ENCODE peak calls at places on chromosome 19, in seven cellular contexts. One of them, this sample, is unnamed.

GRCh38 chr19:54115071-54116063 is at the start of the genes PRPF31 and TFPT:
- DNase-seq in PC-3: peak
- DNase-seq in HCT116: peak
- DNase-seq in OCI-LY7: peak
- DNase-seq in neural progenitor cell: peak
- DNase-seq in GM23248: peak
- DNase-seq in MM.1S: peak
- DNase-seq in this sample: peak

GRCh38 chr19:10431943-10432735 is 11.8 kb downstream of the PDE4A start:
- DNase-seq in PC-3: peak
- DNase-seq in HCT116: no peak
- DNase-seq in OCI-LY7: no peak
- DNase-seq in neural progenitor cell: peak
- DNase-seq in GM23248: peak
- DNase-seq in MM.1S: no peak
- DNase-seq in this sample: peak

GRCh38 chr19:4722671-4723464 is 774 bp downstream of the DPP9 start:
- DNase-seq in PC-3: peak
- DNase-seq in HCT116: no peak
- DNase-seq in OCI-LY7: peak
- DNase-seq in neural progenitor cell: peak
- DNase-seq in GM23248: peak
- DNase-seq in MM.1S: peak
- DNase-seq in this sample: peak

GRCh38 chr19:15426485-15427349 is 7.9 kb upstream of the AKAP8L start:
- DNase-seq in PC-3: no peak
- DNase-seq in HCT116: no peak
- DNase-seq in OCI-LY7: no peak
- DNase-seq in neural progenitor cell: no peak
- DNase-seq in GM23248: no peak
- DNase-seq in MM.1S: no peak
- DNase-seq in this sample: no peak

GRCh38 chr19:15340086-15340485 is 7.7 kb upstream of the BRD4 start:
- DNase-seq in PC-3: no peak
- DNase-seq in HCT116: no peak
- DNase-seq in OCI-LY7: no peak
- DNase-seq in neural progenitor cell: no peak
- DNase-seq in GM23248: no peak
- DNase-seq in MM.1S: no peak
- DNase-seq in this sample: no peak

GRCh38 chr19:47124937-47125668 is 5.5 kb upstream of the SAE1 start:
- DNase-seq in PC-3: peak
- DNase-seq in HCT116: peak
- DNase-seq in OCI-LY7: peak
- DNase-seq in neural progenitor cell: peak
- DNase-seq in GM23248: peak
- DNase-seq in MM.1S: peak
- DNase-seq in this sample: peak

GRCh38 chr19:35165200-35166058 is 10.9 kb downstream of the FXYD5 start:
- DNase-seq in PC-3: no peak
- DNase-seq in HCT116: no peak
- DNase-seq in OCI-LY7: no peak
- DNase-seq in neural progenitor cell: no peak
- DNase-seq in GM23248: no peak
- DNase-seq in MM.1S: no peak
- DNase-seq in this sample: no peak

GRCh38 chr19:32130241-32130753 is 215.1 kb upstream of the ZNF507 start:
- DNase-seq in PC-3: no peak
- DNase-seq in HCT116: no peak
- DNase-seq in OCI-LY7: no peak
- DNase-seq in neural progenitor cell: no peak
- DNase-seq in GM23248: no peak
- DNase-seq in MM.1S: no peak
- DNase-seq in this sample: no peak

GRCh38 chr19:52995711-52996110 is 18.0 kb upstream of the ERVV-1 start:
- DNase-seq in PC-3: no peak
- DNase-seq in HCT116: no peak
- DNase-seq in OCI-LY7: no peak
- DNase-seq in neural progenitor cell: no peak
- DNase-seq in GM23248: no peak
- DNase-seq in MM.1S: no peak
- DNase-seq in this sample: no peak

GRCh38 chr19:48896191-48896720 is 2.3 kb downstream of the TULP2 start:
- DNase-seq in PC-3: no peak
- DNase-seq in HCT116: no peak
- DNase-seq in OCI-LY7: peak
- DNase-seq in neural progenitor cell: peak
- DNase-seq in GM23248: peak
- DNase-seq in MM.1S: no peak
- DNase-seq in this sample: peak

GRCh38 chr19:48899781-48900476 is at the start of gene NUCB1:
- DNase-seq in PC-3: peak
- DNase-seq in HCT116: peak
- DNase-seq in OCI-LY7: peak
- DNase-seq in neural progenitor cell: peak
- DNase-seq in GM23248: peak
- DNase-seq in MM.1S: peak
- DNase-seq in this sample: peak

GRCh38 chr19:48897181-48897580 is 1.4 kb downstream of the TULP2 start:
- DNase-seq in PC-3: no peak
- DNase-seq in HCT116: no peak
- DNase-seq in OCI-LY7: no peak
- DNase-seq in neural progenitor cell: no peak
- DNase-seq in GM23248: no peak
- DNase-seq in MM.1S: no peak
- DNase-seq in this sample: no peak

GRCh38 chr19:48905664-48906063 is 5.6 kb downstream of the NUCB1 start:
- DNase-seq in PC-3: no peak
- DNase-seq in HCT116: no peak
- DNase-seq in OCI-LY7: no peak
- DNase-seq in neural progenitor cell: no peak
- DNase-seq in GM23248: no peak
- DNase-seq in MM.1S: no peak
- DNase-seq in this sample: no peak

GRCh38 chr19:48900477-48901452 is 653 bp downstream of the NUCB1 start:
- DNase-seq in PC-3: peak
- DNase-seq in HCT116: no peak
- DNase-seq in OCI-LY7: peak
- DNase-seq in neural progenitor cell: no peak
- DNase-seq in GM23248: peak
- DNase-seq in MM.1S: peak
- DNase-seq in this sample: no peak
- H3K27ac ChIP-seq in PC-3: peak
- H3K27ac ChIP-seq in HCT116: peak
- H3K27ac ChIP-seq in OCI-LY7: peak
- H3K27ac ChIP-seq in neural progenitor cell: peak
- H3K27ac ChIP-seq in GM23248: peak
- H3K27ac ChIP-seq in MM.1S: peak
- H3K27ac ChIP-seq in this sample: peak

GRCh38 chr19:33373701-33374405 is at the start of gene CEBPG:
- DNase-seq in PC-3: peak
- DNase-seq in HCT116: no peak
- DNase-seq in OCI-LY7: peak
- DNase-seq in neural progenitor cell: peak
- DNase-seq in GM23248: peak
- DNase-seq in MM.1S: peak
- DNase-seq in this sample: peak
- TF ChIP-seq EZH2phosphoT487 in PC-3: no peak
- TF ChIP-seq EZH2phosphoT487 in HCT116: no peak
- TF ChIP-seq EZH2phosphoT487 in OCI-LY7: no peak
- TF ChIP-seq EZH2phosphoT487 in neural progenitor cell: no peak
- TF ChIP-seq EZH2phosphoT487 in GM23248: no peak
- TF ChIP-seq EZH2phosphoT487 in MM.1S: no peak
- TF ChIP-seq EZH2phosphoT487 in this sample: no peak

DNA sequence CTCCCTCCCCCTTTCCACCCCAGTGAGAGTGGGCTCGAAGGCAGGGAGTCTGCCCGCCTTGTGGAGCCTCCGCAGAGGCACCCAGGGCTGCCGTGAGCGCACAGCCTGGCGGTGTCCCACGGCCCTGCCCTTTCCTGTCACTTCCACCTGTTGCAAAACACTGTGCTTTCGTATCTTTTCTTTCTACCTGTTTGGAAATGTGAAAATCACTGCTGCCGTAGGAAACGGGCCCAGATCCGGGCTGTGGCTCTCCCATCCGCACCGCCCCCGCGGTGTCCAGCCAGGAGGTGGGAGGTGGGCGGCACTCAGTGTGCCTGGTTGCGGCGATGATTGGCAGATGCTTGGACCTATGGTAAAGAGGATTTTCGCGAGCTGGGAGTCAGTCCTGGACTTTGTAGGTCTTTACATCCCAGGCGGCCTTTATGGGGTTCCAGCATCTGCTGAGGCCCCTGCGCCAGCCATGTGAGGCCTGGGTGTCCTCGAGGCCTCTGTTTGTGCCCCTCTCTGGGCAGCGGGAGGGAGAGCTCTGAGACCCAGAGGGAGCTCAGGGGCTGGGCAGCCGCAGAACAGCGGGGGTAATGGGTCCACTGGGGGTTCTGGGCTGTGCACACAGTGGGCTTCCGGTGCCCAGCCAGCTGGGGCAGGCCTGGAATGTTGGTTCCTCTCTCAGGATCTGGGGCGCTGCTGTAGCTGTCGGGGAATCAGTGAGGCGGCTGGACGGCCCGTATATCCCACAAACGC is 6.1 kb downstream of the STK11 start:
- DNase-seq in PC-3: no peak
- DNase-seq in HCT116: no peak
- DNase-seq in OCI-LY7: no peak
- DNase-seq in neural progenitor cell: peak
- DNase-seq in GM23248: no peak
- DNase-seq in MM.1S: no peak
- DNase-seq in this sample: no peak
- H3K27ac ChIP-seq in PC-3: no peak
- H3K27ac ChIP-seq in HCT116: peak
- H3K27ac ChIP-seq in OCI-LY7: no peak
- H3K27ac ChIP-seq in neural progenitor cell: no peak
- H3K27ac ChIP-seq in GM23248: no peak
- H3K27ac ChIP-seq in MM.1S: no peak
- H3K27ac ChIP-seq in this sample: no peak

DNA sequence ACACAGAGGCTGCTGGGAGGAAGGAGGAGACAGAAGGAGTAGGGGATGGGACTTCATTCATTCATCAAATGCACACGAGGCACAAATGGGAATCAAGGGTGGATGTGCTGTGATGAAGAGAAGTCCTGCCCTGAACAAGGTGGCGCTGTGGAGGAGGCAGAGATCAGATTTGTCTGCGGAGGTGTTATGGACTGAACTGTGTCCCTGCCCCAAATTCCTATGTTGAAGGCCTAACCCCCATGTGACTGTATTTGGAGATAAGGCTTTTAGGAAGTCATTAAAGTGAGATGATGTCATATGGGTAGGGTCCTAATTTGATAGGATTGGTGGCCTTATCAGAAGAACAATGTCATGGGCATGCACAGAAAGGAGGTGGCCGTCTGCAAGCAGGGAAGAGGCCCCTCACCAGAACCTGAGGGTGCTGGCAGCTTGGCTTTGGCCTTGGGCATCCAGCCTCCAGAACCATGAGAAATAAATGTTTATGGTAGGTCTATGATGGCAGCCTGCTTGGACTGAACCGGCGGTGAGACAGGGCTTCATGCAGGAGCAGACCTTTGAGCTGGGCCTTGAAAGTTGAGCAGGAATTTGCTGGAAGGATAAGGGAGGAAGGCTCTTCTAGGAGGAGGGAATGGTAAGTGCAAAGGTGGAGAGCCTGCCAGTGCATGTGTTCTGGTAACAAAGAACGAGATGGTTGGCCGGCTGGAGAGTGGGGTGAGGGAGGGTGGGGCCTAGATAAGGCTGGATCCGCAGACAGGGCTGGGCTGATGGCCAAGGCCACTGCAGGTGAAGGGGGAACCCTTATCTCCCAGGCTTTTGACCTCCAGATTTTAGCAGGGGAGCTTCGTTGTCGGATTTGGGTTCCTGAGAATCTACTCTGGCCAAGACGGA is 2.7 kb upstream of the CEBPA start:
- DNase-seq in PC-3: no peak
- DNase-seq in HCT116: no peak
- DNase-seq in OCI-LY7: peak
- DNase-seq in neural progenitor cell: no peak
- DNase-seq in GM23248: no peak
- DNase-seq in MM.1S: no peak
- DNase-seq in this sample: peak
- TF ChIP-seq EZH2phosphoT487 in PC-3: no peak
- TF ChIP-seq EZH2phosphoT487 in HCT116: no peak
- TF ChIP-seq EZH2phosphoT487 in OCI-LY7: no peak
- TF ChIP-seq EZH2phosphoT487 in neural progenitor cell: no peak
- TF ChIP-seq EZH2phosphoT487 in GM23248: no peak
- TF ChIP-seq EZH2phosphoT487 in MM.1S: no peak
- TF ChIP-seq EZH2phosphoT487 in this sample: no peak

GRCh38 chr19:33887891-33888290 is 91.2 kb downstream of the KCTD15 start:
- DNase-seq in PC-3: no peak
- DNase-seq in HCT116: no peak
- DNase-seq in OCI-LY7: no peak
- DNase-seq in neural progenitor cell: no peak
- DNase-seq in GM23248: no peak
- DNase-seq in MM.1S: no peak
- DNase-seq in this sample: no peak
- H3K27ac ChIP-seq in PC-3: no peak
- H3K27ac ChIP-seq in HCT116: no peak
- H3K27ac ChIP-seq in OCI-LY7: no peak
- H3K27ac ChIP-seq in neural progenitor cell: no peak
- H3K27ac ChIP-seq in GM23248: no peak
- H3K27ac ChIP-seq in MM.1S: no peak
- H3K27ac ChIP-seq in this sample: no peak

This sample was measured in hepatocyte.